ENCODE peak calls at places on chromosomes 3 and 15, in ten cellular contexts. K is A549, N is DND-41, V is uterus, X is cardiac muscle cell, E is neural progenitor cell, A is tibial nerve, F is IMR-90, S is OCI-LY7, O is Peyer's patch. I is an unnamed sample.
A peak's percentile ranks its signal among the peaks of the same experiment; 100 is the strongest.

GRCh38 chr3:121995190-121996137 is 26.6 kb downstream of the ILDR1 start:
- DNase-seq in V (no peak), O (peak; percentile 85), X (peak; percentile 73), E (peak; percentile 76), K (peak; percentile 67), S (peak; percentile 87), A (peak; percentile 36), F (peak; percentile 75), N (peak; percentile 35), I (no peak)

GRCh38 chr3:52555056-52555455 is 18.7 kb downstream of the UQCC5 start:
- DNase-seq in N (no peak), E (no peak), V (no peak), X (no peak), K (no peak), F (no peak), A (no peak), O (no peak), S (no peak), I (no peak)

GRCh38 chr3:147987549-147987948 is 578.4 kb downstream of the ZIC1 start:
- DNase-seq in O (no peak), E (no peak), F (no peak), K (no peak), X (no peak), V (no peak), S (no peak), N (no peak), A (no peak), I (no peak)

GRCh38 chr15:76996526-76997401 is 1.8 kb downstream of the PSTPIP1 start:
- DNase-seq in V (no peak), X (peak; percentile 57), O (peak; percentile 69), F (peak; percentile 27), S (no peak), A (peak; percentile 17), K (no peak), E (no peak), N (no peak), I (peak; percentile 65)

GRCh38 chr15:60819860-60820259 is 340.9 kb upstream of the ICE2 start:
- DNase-seq in X (no peak), F (no peak), K (no peak), A (no peak), V (no peak), N (no peak), S (no peak), O (no peak), E (no peak), I (no peak)

GRCh38 chr3:197417451-197417850 is 119.0 kb upstream of the DLG1 start:
- DNase-seq in X (peak; percentile 77), S (no peak), K (no peak), O (no peak), V (no peak), E (no peak), A (no peak), N (no peak), F (peak; percentile 60), I (peak; percentile 20)

GRCh38 chr3:11478167-11478566 is 165.5 kb downstream of the VGLL4 start:
- DNase-seq in A (no peak), X (no peak), F (no peak), K (no peak), E (no peak), N (no peak), V (no peak), S (no peak), O (no peak), I (no peak)

GRCh38 chr15:73753250-73754130 is at the start of gene INSYN1:
- DNase-seq in F (no peak), X (peak; percentile 69), O (no peak), V (no peak), A (no peak), N (no peak), S (no peak), K (no peak), E (peak; percentile 65), I (peak; percentile 77)

GRCh38 chr15:98683821-98684220 is 35.5 kb downstream of the IGF1R start:
- DNase-seq in S (no peak), F (no peak), A (no peak), X (no peak), N (no peak), E (peak; percentile 45), O (no peak), V (no peak), K (no peak), I (no peak)

GRCh38 chr15:100721758-100722550 is 119.6 kb downstream of the ASB7 start:
- DNase-seq in O (peak; percentile 77), K (peak; percentile 98), N (no peak), E (no peak), S (no peak), X (peak; percentile 99), F (peak; percentile 100), V (peak; percentile 95), A (peak; percentile 73), I (peak; percentile 96)

GRCh38 chr15:52150043-52150825 is 37.7 kb upstream of the BCL2L10 start:
- DNase-seq in X (no peak), O (peak; percentile 22), K (no peak), F (no peak), A (no peak), S (no peak), V (no peak), E (no peak), N (no peak), I (no peak)

GRCh38 chr3:136197159-136197715 is 1.1 kb upstream of the MSL2 start:
- DNase-seq in S (peak; percentile 40), E (no peak), V (no peak), A (no peak), F (no peak), N (no peak), O (no peak), X (no peak), K (no peak), I (no peak)

GRCh38 chr3:158455406-158455805 is 115.6 kb upstream of the MLF1 start:
- DNase-seq in F (no peak), V (no peak), K (no peak), S (no peak), O (no peak), E (no peak), A (no peak), N (no peak), X (no peak), I (no peak)

GRCh38 chr3:128498127-128498626 is 5.2 kb upstream of the GATA2 start:
- DNase-seq in A (no peak), V (peak; percentile 12), K (no peak), F (no peak), O (peak; percentile 13), X (no peak), S (no peak), N (no peak), E (no peak), I (peak; percentile 45)

GRCh38 chr3:152399374-152399773 is 130.6 kb downstream of the MBNL1 start:
- DNase-seq in E (no peak), A (no peak), F (peak; percentile 76), N (no peak), O (no peak), S (no peak), K (peak; percentile 53), V (no peak), X (peak; percentile 60), I (no peak)
- H3K4me1 ChIP-seq in E (peaks cover 3% of the 10 kb centered on the region), A (peaks cover 54% of the 10 kb centered on the region), F (peaks cover 18% of the 10 kb centered on the region), N (no peaks in the 10 kb centered on the region), O (no peaks in the 10 kb centered on the region), S (peaks cover 18% of the 10 kb centered on the region), K (peaks cover 64% of the 10 kb centered on the region), V (peaks cover 14% of the 10 kb centered on the region), X (peaks cover 56% of the 10 kb centered on the region), I (no peaks in the 10 kb centered on the region)

GRCh38 chr15:27672537-27672936 is 426.6 kb downstream of the OCA2 start:
- DNase-seq in O (no peak), F (no peak), E (no peak), A (no peak), N (no peak), S (no peak), K (no peak), X (no peak), V (no peak), I (no peak)
- H3K4me3 ChIP-seq in O (no peak overlapping the region), F (no peak overlapping the region), E (no peak overlapping the region), A (no peak overlapping the region), N (no peak overlapping the region), S (no peak overlapping the region), K (no peak overlapping the region), X (no peak overlapping the region), V (no peak overlapping the region), I (no peak overlapping the region)

DNA sequence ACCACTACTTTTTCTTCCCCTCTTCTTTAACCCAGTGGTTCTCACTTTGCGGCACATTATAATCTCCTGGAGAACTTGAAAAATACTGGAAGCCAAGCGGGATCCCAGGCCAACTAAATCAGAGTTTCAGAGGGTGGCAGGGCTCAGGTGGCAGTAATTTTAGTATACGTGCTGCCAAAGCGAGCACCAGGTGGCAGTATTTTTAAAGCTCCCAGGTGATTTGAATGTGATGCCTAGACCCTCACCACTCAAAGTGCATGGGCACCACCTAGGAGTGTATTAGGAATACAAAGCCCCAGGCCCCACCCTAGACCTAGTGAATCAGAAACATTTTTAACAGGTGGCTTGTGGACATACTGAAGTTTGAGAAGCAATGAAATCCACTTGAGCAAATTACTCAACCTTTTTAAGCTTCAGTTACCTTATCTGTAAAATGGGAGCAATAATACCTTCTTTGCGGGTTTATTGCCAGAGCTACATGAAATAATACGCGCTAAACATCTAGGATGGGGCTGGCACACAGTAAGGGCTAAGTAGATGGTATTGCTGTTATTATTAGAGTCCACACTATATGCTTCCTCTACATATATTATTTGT is 8.3 kb downstream of the B3GALNT1 start:
- DNase-seq in A (no peak), V (no peak), O (peak; percentile 52), S (peak; percentile 62), N (peak; percentile 41), K (peak; percentile 14), X (peak; percentile 6), E (peak; percentile 43), F (peak; percentile 4), I (no peak)
- TF ChIP-seq CTCF in A (no peak), V (no peak), O (no peak), S (peak; percentile 84), N (peak; percentile 63), K (peak; percentile 42), X (peak; percentile 32), E (peak; percentile 46), F (peak; percentile 14), I (no peak)

DNA sequence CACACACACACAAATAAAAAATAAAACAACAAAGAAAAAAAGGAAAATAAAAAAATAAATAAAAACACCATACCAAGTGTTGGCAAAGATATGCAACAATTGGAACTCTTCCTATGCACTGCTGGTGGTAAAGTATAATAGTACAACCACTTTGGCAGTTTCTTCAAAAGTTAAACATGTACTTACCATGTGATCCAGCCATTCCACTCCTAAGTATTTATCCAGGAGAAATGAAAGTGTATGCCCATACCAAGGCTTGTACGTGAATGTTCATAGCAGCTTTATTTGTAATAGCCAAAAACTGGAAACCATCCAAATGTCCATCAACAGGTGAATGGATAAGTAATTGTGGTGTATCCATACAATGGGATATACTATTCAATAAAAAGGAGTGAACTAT is 17.0 kb downstream of the WDR93 start:
- DNase-seq in F (no peak), V (no peak), N (no peak), O (no peak), S (no peak), K (no peak), E (no peak), X (no peak), A (no peak), I (no peak)
- H3K4me1 ChIP-seq in F (no peaks in the 10 kb centered on the region), V (no peaks in the 10 kb centered on the region), N (no peaks in the 10 kb centered on the region), O (no peaks in the 10 kb centered on the region), S (no peaks in the 10 kb centered on the region), K (no peaks in the 10 kb centered on the region), E (no peaks in the 10 kb centered on the region), X (no peaks in the 10 kb centered on the region), A (no peaks in the 10 kb centered on the region), I (no peaks in the 10 kb centered on the region)